ENCODE peak calls at places on chromosomes 6 and 20, in six cellular contexts. K is SK-N-SH, G is HCT116, H is PC-3, E is MM.1S, Q is GM23248. I is an unnamed sample.
A peak's percentile ranks its signal among the peaks of the same experiment; 100 is the strongest.

GRCh38 chr20:1870792-1871550 is 24.2 kb upstream of the SIRPA start:
- DNase-seq in Q (no peak), K (no peak), E (no peak), G (no peak), H (no peak), I (peak; percentile 94)

GRCh38 chr20:23517719-23518118 is 26.8 kb downstream of the CST8 start:
- DNase-seq in K (no peak), H (no peak), Q (no peak), G (no peak), E (no peak), I (no peak)

GRCh38 chr6:11869656-11870340 is 91.2 kb upstream of the ADTRP start:
- DNase-seq in K (no peak), H (peak; percentile 71), Q (peak; percentile 27), E (no peak), G (no peak), I (no peak)

GRCh38 chr6:31049518-31049917 is 39.2 kb downstream of the MUC22 start:
- DNase-seq in G (no peak), Q (peak; percentile 40), E (no peak), K (no peak), H (no peak), I (no peak)

GRCh38 chr6:46491789-46492547 is 719 bp upstream of the RCAN2 start:
- DNase-seq in E (no peak), K (peak; percentile 63), Q (peak; percentile 71), G (peak; percentile 24), H (peak; percentile 13), I (peak; percentile 66)

GRCh38 chr6:130841128-130841728 is 14.0 kb downstream of the SMLR1 start:
- DNase-seq in K (no peak), Q (peak; percentile 33), H (no peak), G (no peak), E (no peak), I (no peak)

GRCh38 chr6:151705994-151706733 is 101.3 kb upstream of the ESR1 start:
- DNase-seq in H (no peak), K (no peak), E (no peak), G (no peak), Q (no peak), I (no peak)

GRCh38 chr6:87237804-87238203 is 82.4 kb downstream of the ZNF292 start:
- DNase-seq in K (peak; percentile 51), G (peak; percentile 18), H (peak; percentile 29), Q (peak; percentile 52), E (no peak), I (peak; percentile 57)

GRCh38 chr6:157223021-157223430 is 100.3 kb downstream of the TMEM242 start:
- DNase-seq in K (no peak), Q (peak; percentile 44), E (no peak), H (peak; percentile 15), G (no peak), I (peak; percentile 98)

GRCh38 chr6:158059108-158059507 is 77.4 kb downstream of the SYNJ2 start:
- DNase-seq in K (no peak), G (no peak), E (no peak), Q (no peak), H (no peak), I (no peak)

GRCh38 chr6:111764238-111765182 is 108.7 kb downstream of the FYN start:
- DNase-seq in G (no peak), E (no peak), Q (no peak), H (no peak), K (no peak), I (peak; percentile 92)

GRCh38 chr20:10637062-10637559 is 36.7 kb downstream of the JAG1 start:
- DNase-seq in Q (peak; percentile 78), K (no peak), E (no peak), G (no peak), H (no peak), I (no peak)

GRCh38 chr20:63102720-63103375 is 96.1 kb upstream of the BHLHE23 start:
- DNase-seq in E (no peak), Q (peak; percentile 69), H (peak; percentile 35), G (no peak), K (peak; percentile 61), I (no peak)

GRCh38 chr6:157313531-157314467 is 9.5 kb downstream of the TMEM242 start:
- DNase-seq in Q (no peak), K (no peak), G (no peak), H (no peak), E (no peak), I (no peak)

GRCh38 chr6:2952557-2953095 is 18.7 kb downstream of the SERPINB6 start:
- DNase-seq in H (peak; percentile 76), E (peak; percentile 34), K (peak; percentile 88), Q (peak; percentile 93), G (peak; percentile 91), I (peak; percentile 89)

GRCh38 chr20:56689852-56690485 is 60.9 kb downstream of the TFAP2C start:
- DNase-seq in K (no peak), E (peak; percentile 40), Q (peak; percentile 82), G (no peak), H (peak; percentile 63), I (no peak)

GRCh38 chr6:90296346-90297123 is at the start of gene BACH2:
- DNase-seq in Q (peak; percentile 93), H (peak; percentile 84), G (peak; percentile 68), E (peak; percentile 93), K (peak; percentile 88), I (peak; percentile 89)

GRCh38 chr6:168091381-168092264 is 12.6 kb upstream of the FRMD1 start:
- DNase-seq in E (no peak), G (no peak), H (no peak), K (no peak), Q (no peak), I (no peak)

GRCh38 chr6:20630617-20631448 is 96.6 kb downstream of the CDKAL1 start:
- DNase-seq in H (peak; percentile 57), K (no peak), Q (no peak), E (no peak), G (peak; percentile 63), I (no peak)

GRCh38 chr6:21900730-21901129 is 307.2 kb downstream of the SOX4 start:
- DNase-seq in G (no peak), H (peak; percentile 89), Q (peak; percentile 58), E (no peak), K (no peak), I (no peak)

GRCh38 chr6:13863699-13864155 is 49.4 kb upstream of the MCUR1 start:
- DNase-seq in H (peak; percentile 30), G (no peak), E (no peak), Q (no peak), K (no peak), I (no peak)

GRCh38 chr20:49385471-49385870 is 97.0 kb downstream of the KCNB1 start:
- DNase-seq in Q (peak; percentile 68), E (peak; percentile 36), G (peak; percentile 36), K (peak; percentile 47), H (peak; percentile 59), I (peak; percentile 74)

GRCh38 chr20:14223806-14224205 is 113.6 kb downstream of the FLRT3 start:
- DNase-seq in K (no peak), G (no peak), H (peak; percentile 58), E (no peak), Q (no peak), I (no peak)

GRCh38 chr20:15865553-15865952 is 707.7 kb downstream of the KIF16B start:
- DNase-seq in E (no peak), G (no peak), K (no peak), Q (no peak), H (no peak), I (no peak)

GRCh38 chr6:160930547-160931377 is 60.8 kb upstream of the MAP3K4 start:
- DNase-seq in Q (peak; percentile 92), H (peak; percentile 74), E (peak; percentile 18), K (peak; percentile 86), G (peak; percentile 23), I (no peak)

GRCh38 chr6:25713802-25714201 is 40.7 kb upstream of the SLC17A4 start:
- DNase-seq in Q (peak; percentile 16), H (no peak), G (no peak), K (peak; percentile 56), E (no peak), I (no peak)
- H3K4me3 ChIP-seq in Q (no peak overlapping the region), H (no peak overlapping the region), G (no peak overlapping the region), K (no peak overlapping the region), E (no peak overlapping the region), I (no peak overlapping the region)

GRCh38 chr6:42105714-42106662 is 36.4 kb downstream of the C6orf132 start:
- DNase-seq in E (no peak), H (no peak), G (no peak), Q (no peak), K (no peak), I (no peak)

GRCh38 chr6:42106663-42107023 is 35.8 kb downstream of the C6orf132 start:
- DNase-seq in K (no peak), H (no peak), E (no peak), Q (no peak), G (no peak), I (peak; percentile 29)

GRCh38 chr6:42103753-42104094 is 38.7 kb downstream of the C6orf132 start:
- DNase-seq in K (no peak), H (no peak), Q (no peak), E (no peak), G (no peak), I (no peak)

GRCh38 chr6:42104095-42104806 is 38.2 kb downstream of the C6orf132 start:
- DNase-seq in E (peak; percentile 56), Q (no peak), H (no peak), G (no peak), K (no peak), I (peak; percentile 93)

GRCh38 chr6:42104807-42105713 is 37.4 kb downstream of the C6orf132 start:
- DNase-seq in G (no peak), H (no peak), Q (no peak), K (no peak), E (no peak), I (no peak)
- H3K9ac ChIP-seq in G (no peak overlapping the region), H (no peak overlapping the region), Q (no peak overlapping the region), K (no peak overlapping the region), E (peak overlapping the region; percentile 67), I (peak overlapping the region; percentile 79)

DNA sequence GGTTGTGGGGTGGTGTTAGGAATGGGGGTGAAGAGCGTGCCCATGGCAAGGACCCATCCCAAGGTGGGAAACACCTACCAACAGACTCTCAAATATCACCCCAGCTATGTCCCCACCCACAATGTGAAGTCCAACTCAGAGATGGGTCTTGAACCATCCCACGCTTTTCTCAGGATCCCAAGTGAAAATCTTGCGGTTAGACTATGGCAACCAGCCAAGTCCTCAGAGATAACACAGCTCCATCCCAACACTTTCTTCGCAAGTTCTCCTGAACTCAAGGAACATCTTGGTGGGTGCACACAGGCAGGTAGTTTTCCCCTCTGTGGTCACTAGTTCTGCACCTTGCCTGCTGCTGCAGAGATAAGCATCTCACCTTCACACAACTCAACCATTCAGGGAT is 116.0 kb downstream of the CDC5L start:
- DNase-seq in H (no peak), Q (no peak), K (no peak), G (no peak), E (no peak), I (no peak)
- H3K9me2 ChIP-seq in H (peaks cover 4% of the 10 kb centered on the region), Q (no peaks in the 10 kb centered on the region), K (no peaks in the 10 kb centered on the region), G (no peaks in the 10 kb centered on the region), E (no peaks in the 10 kb centered on the region), I (no peaks in the 10 kb centered on the region)

DNA sequence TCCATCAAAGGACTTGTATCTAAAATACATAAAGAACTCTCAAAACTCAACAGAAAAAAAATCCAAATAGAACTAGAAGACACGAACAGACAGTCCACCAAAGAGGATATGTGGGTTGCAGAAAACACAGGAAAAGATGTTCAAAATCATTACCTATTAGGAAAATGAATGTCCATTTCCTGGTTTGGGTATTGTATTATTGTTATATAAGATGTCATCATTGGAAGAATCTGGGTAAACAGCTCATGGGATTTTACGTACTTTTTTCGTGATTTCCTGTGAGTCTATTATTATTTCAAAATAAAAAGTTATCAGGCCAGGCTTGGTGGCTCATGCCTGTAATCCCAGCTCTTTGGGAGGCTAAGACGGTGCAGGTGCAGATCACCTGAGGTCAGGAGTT is 9.2 kb upstream of the PI16 start:
- DNase-seq in E (no peak), G (no peak), H (no peak), K (no peak), Q (no peak), I (no peak)
- H3K4me3 ChIP-seq in E (no peak overlapping the region), G (no peak overlapping the region), H (no peak overlapping the region), K (no peak overlapping the region), Q (no peak overlapping the region), I (no peak overlapping the region)

GRCh38 chr6:7236312-7237209 is 76.4 kb downstream of the SSR1 start:
- DNase-seq in E (peak; percentile 18), K (no peak), Q (no peak), G (peak; percentile 35), H (peak; percentile 87), I (no peak)
- H3K9ac ChIP-seq in E (no peak overlapping the region), K (no peak overlapping the region), Q (no peak overlapping the region), G (peak overlapping the region; percentile 47), H (peak overlapping the region; percentile 69), I (no peak overlapping the region)

I was measured in Karpas-422.